ENCODE peak calls at places on chromosomes 1 and 21, in six cellular contexts. Z is foreskin fibroblast, E is fibroblast of the aortic adventitia, W is cardiac muscle cell, X is coronary artery, R is OCI-LY7. Q is an unnamed sample.

GRCh38 chr1:232886304-232886703 is 64.1 kb upstream of the NTPCR start:
- DNase-seq in Z (no peak), E (no peak), W (no peak), X (no peak), R (no peak), Q (no peak)

GRCh38 chr1:50105430-50105829 is 3.3 kb upstream of the ELAVL4 start:
- DNase-seq in Z (no peak), E (no peak), W (peak), X (no peak), R (no peak), Q (no peak)

GRCh38 chr1:3753656-3754454 is 1.6 kb downstream of the CCDC27 start:
- DNase-seq in Z (no peak), E (no peak), W (no peak), X (no peak), R (no peak), Q (no peak)

GRCh38 chr21:29626787-29627470 is 312.9 kb downstream of the GRIK1 start:
- DNase-seq in Z (no peak), E (no peak), W (no peak), X (no peak), R (no peak), Q (no peak)

GRCh38 chr1:220990417-220991337 is 111.4 kb downstream of the HLX start:
- DNase-seq in Z (peak), E (peak), W (no peak), X (no peak), R (no peak), Q (no peak)

GRCh38 chr21:45363921-45364463 is 41.0 kb upstream of the COL18A1 start:
- DNase-seq in Z (peak), E (peak), W (no peak), X (peak), R (no peak), Q (peak)

GRCh38 chr1:58785424-58786058 is 1.7 kb upstream of the JUN start:
- DNase-seq in Z (no peak), E (peak), W (peak), X (no peak), R (peak), Q (no peak)

GRCh38 chr1:64472805-64473204 is 2.9 kb downstream of the CACHD1 start:
- DNase-seq in Z (no peak), E (no peak), W (no peak), X (no peak), R (no peak), Q (no peak)

GRCh38 chr1:19485362-19486187 is at the start of gene CAPZB:
- DNase-seq in Z (peak), E (peak), W (peak), X (peak), R (peak), Q (no peak)

GRCh38 chr1:23456226-23456625 is 27.8 kb downstream of the ASAP3 start:
- DNase-seq in Z (no peak), E (no peak), W (no peak), X (no peak), R (no peak), Q (no peak)

GRCh38 chr1:76867342-76868130 is at the start of gene ST6GALNAC5:
- DNase-seq in Z (no peak), E (no peak), W (peak), X (no peak), R (no peak), Q (no peak)
- TF ChIP-seq CTCF in Z (no peak), E (no peak), W (peak), X (no peak), R (no peak), Q (no peak)

GRCh38 chr1:207314836-207315235 is 6.6 kb upstream of the CD55 start:
- DNase-seq in Z (no peak), E (no peak), W (no peak), X (no peak), R (no peak), Q (no peak)
- TF ChIP-seq CTCF in Z (no peak), E (no peak), W (no peak), X (no peak), R (no peak), Q (no peak)

GRCh38 chr1:24908591-24909259 is 21.4 kb downstream of the RUNX3 start:
- DNase-seq in Z (no peak), E (no peak), W (no peak), X (no peak), R (no peak), Q (no peak)

GRCh38 chr1:24911651-24912144 is 18.4 kb downstream of the RUNX3 start:
- DNase-seq in Z (no peak), E (no peak), W (no peak), X (no peak), R (no peak), Q (no peak)

GRCh38 chr1:24910210-24910609 is 19.9 kb downstream of the RUNX3 start:
- DNase-seq in Z (no peak), E (no peak), W (no peak), X (no peak), R (no peak), Q (no peak)

GRCh38 chr1:24910751-24911650 is 19.1 kb downstream of the RUNX3 start:
- DNase-seq in Z (no peak), E (no peak), W (no peak), X (no peak), R (no peak), Q (no peak)

GRCh38 chr1:24909388-24909898 is 20.6 kb downstream of the RUNX3 start:
- DNase-seq in Z (peak), E (peak), W (peak), X (no peak), R (no peak), Q (no peak)
- TF ChIP-seq CTCF in Z (peak), E (peak), W (peak), X (no peak), R (peak), Q (no peak)

GRCh38 chr1:205669341-205670142 is 10.8 kb downstream of the SLC45A3 start:
- DNase-seq in Z (no peak), E (no peak), W (no peak), X (no peak), R (no peak), Q (no peak)

GRCh38 chr1:205666372-205667166 is 13.7 kb downstream of the SLC45A3 start:
- DNase-seq in Z (no peak), E (no peak), W (no peak), X (no peak), R (peak), Q (no peak)

GRCh38 chr1:205668951-205669340 is 11.4 kb downstream of the SLC45A3 start:
- DNase-seq in Z (no peak), E (no peak), W (no peak), X (no peak), R (peak), Q (peak)

GRCh38 chr1:205670143-205670431 is 10.2 kb downstream of the SLC45A3 start:
- DNase-seq in Z (no peak), E (no peak), W (no peak), X (no peak), R (no peak), Q (no peak)

GRCh38 chr1:205667909-205668643 is 12.2 kb downstream of the SLC45A3 start:
- DNase-seq in Z (no peak), E (no peak), W (no peak), X (no peak), R (peak), Q (no peak)
- TF ChIP-seq CTCF in Z (no peak), E (no peak), W (no peak), X (no peak), R (no peak), Q (no peak)

DNA sequence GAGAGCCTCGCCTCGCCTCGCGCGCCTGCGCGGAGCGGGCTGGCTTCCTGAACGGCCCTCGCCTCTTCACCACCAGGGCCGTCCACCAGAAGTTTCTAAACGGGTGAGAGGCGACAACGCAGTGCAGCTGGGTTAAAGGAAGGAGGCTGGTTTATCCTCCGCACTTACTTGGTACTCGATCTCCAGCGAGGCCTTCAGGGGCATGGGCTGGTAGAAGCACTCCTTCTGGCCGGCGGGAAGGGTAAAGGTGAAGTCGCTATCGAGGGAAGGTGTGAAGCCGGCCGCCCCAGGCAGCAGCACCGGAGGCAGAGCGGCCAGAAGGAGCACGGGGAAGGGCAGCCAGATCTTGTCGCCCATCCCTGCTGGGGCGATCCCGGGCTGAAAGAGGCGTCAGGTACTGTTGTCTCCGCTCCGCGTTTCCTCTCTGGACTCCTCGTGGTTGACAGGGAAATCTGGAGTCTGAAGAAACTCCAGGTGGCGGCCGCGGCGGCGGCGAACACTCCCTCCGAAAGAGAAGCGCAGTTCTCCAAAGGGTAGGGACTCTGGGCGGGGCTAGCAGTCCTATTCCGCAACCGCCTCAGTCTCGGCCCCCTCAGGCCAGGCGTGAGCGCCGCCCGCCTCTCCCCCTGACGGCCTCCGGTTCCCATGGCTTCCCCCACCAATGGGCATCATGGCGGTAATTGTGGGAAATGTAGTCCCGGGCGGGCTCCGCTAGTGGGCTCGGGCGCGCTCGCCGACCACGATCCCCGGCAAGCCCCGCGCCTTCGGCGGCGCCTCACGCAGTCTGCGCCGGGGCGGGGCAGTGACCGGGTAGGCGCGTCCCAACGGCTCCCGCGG is at the start of gene TMED5:
- DNase-seq in Z (peak), E (peak), W (peak), X (peak), R (peak), Q (peak)
- TF ChIP-seq CTCF in Z (no peak), E (peak), W (peak), X (no peak), R (no peak), Q (no peak)

GRCh38 chr1:6053206-6053546 is 7.5 kb downstream of the KCNAB2 start:
- DNase-seq in Z (no peak), E (no peak), W (no peak), X (no peak), R (no peak), Q (no peak)

GRCh38 chr1:6051423-6051822 is 5.7 kb downstream of the KCNAB2 start:
- DNase-seq in Z (no peak), E (no peak), W (no peak), X (no peak), R (no peak), Q (no peak)

GRCh38 chr1:6049419-6049818 is 3.7 kb downstream of the KCNAB2 start:
- DNase-seq in Z (no peak), E (no peak), W (no peak), X (no peak), R (no peak), Q (no peak)

GRCh38 chr1:6054596-6054995 is 8.9 kb downstream of the KCNAB2 start:
- DNase-seq in Z (no peak), E (no peak), W (no peak), X (no peak), R (no peak), Q (no peak)

GRCh38 chr1:6052543-6053205 is 7.0 kb downstream of the KCNAB2 start:
- DNase-seq in Z (peak), E (peak), W (peak), X (no peak), R (peak), Q (no peak)
- TF ChIP-seq CTCF in Z (peak), E (peak), W (peak), X (no peak), R (peak), Q (peak)

Q was measured in GM12864.